ENCODE peak calls at places on chromosomes 13 and 19, in five cellular contexts. C is cardiac muscle cell, L is memory B cell, I is glutamatergic neuron, D is skeletal muscle cell. S is an unnamed sample.

GRCh38 chr13:92197669-92198068 is 799.2 kb downstream of the GPC5 start:
- DNase-seq in C (no peak), L (no peak), I (no peak), D (no peak), S (no peak)

GRCh38 chr19:13118424-13119193 is 545 bp downstream of the NACC1 start:
- DNase-seq in C (peak), L (peak), I (peak), D (no peak), S (peak)

GRCh38 chr19:23957660-23958281 is 43.1 kb downstream of the ZNF726 start:
- DNase-seq in C (no peak), L (no peak), I (no peak), D (peak), S (no peak)

GRCh38 chr13:104461049-104461448 is 1394.8 kb upstream of the SLC10A2 start:
- DNase-seq in C (no peak), L (no peak), I (no peak), D (no peak), S (no peak)

GRCh38 chr19:46766569-46767317 is 20.5 kb upstream of the STRN4 start:
- DNase-seq in C (peak), L (no peak), I (peak), D (no peak), S (peak)

GRCh38 chr13:33640832-33641231 is 177.1 kb upstream of the RFC3 start:
- DNase-seq in C (no peak), L (no peak), I (no peak), D (no peak), S (no peak)

GRCh38 chr19:718251-719024 is 9.7 kb downstream of the PALM start:
- DNase-seq in C (no peak), L (no peak), I (no peak), D (no peak), S (no peak)

GRCh38 chr19:47275866-47276461 is 1.3 kb downstream of the INAFM1 start:
- DNase-seq in C (no peak), L (no peak), I (peak), D (no peak), S (no peak)

GRCh38 chr13:112105884-112106283 is 38.9 kb downstream of the SOX1 start:
- DNase-seq in C (peak), L (no peak), I (peak), D (no peak), S (peak)

GRCh38 chr19:9881720-9882119 is 46.6 kb downstream of the PIN1 start:
- DNase-seq in C (no peak), L (no peak), I (no peak), D (no peak), S (no peak)

GRCh38 chr19:47471733-47472457 is at the start of gene SLC8A2:
- DNase-seq in C (peak), L (no peak), I (peak), D (peak), S (peak)

GRCh38 chr13:80458546-80458945 is 117.6 kb upstream of the SPRY2 start:
- DNase-seq in C (no peak), L (no peak), I (no peak), D (peak), S (no peak)

GRCh38 chr13:73938375-73939070 is 195.7 kb downstream of the KLF12 start:
- DNase-seq in C (no peak), L (no peak), I (no peak), D (peak), S (no peak)

GRCh38 chr13:59494560-59494970 is 669.2 kb downstream of the DIAPH3 start:
- DNase-seq in C (no peak), L (no peak), I (no peak), D (peak), S (no peak)

GRCh38 chr13:106446011-106446410 is 89.5 kb downstream of the EFNB2 start:
- DNase-seq in C (no peak), L (no peak), I (no peak), D (peak), S (no peak)

GRCh38 chr13:114017028-114017630 is 43.3 kb upstream of the C13orf46 start:
- DNase-seq in C (no peak), L (no peak), I (no peak), D (no peak), S (no peak)